ENCODE peak calls at places on chromosomes 16 and 17, in four cellular contexts. R, S, U and N are unnamed samples. For H3K9me3 and H3K4me1, the result is how much of the 10 kb centered on the place peaks cover.

GRCh38 chr17:41617698-41618097 is 5.1 kb upstream of the KRT16 start:
- DNase-seq in R (no peak), S (peak), U (no peak), N (no peak)

GRCh38 chr16:10980811-10981210 is 36.4 kb downstream of the CLEC16A start:
- DNase-seq in R (no peak), S (no peak), U (no peak), N (peak)

GRCh38 chr17:15444805-15445204 is 22.6 kb downstream of the CDRT4 start:
- DNase-seq in R (no peak), S (no peak), U (no peak), N (peak)

GRCh38 chr16:67530013-67530939 is 1.6 kb downstream of the RIPOR1 start:
- DNase-seq in R (peak), S (peak), U (peak), N (peak)

GRCh38 chr17:72600934-72601333 is 480.1 kb downstream of the SOX9 start:
- DNase-seq in R (no peak), S (no peak), U (no peak), N (no peak)

GRCh38 chr16:84502581-84502980 is 1.9 kb downstream of the MEAK7 start:
- DNase-seq in R (no peak), S (peak), U (no peak), N (no peak)

GRCh38 chr17:27319536-27320221 is 25.8 kb downstream of the WSB1 start:
- DNase-seq in R (peak), S (peak), U (peak), N (peak)

GRCh38 chr16:78660795-78661194 is 561.3 kb downstream of the WWOX start:
- DNase-seq in R (no peak), S (no peak), U (no peak), N (no peak)

GRCh38 chr17:12078791-12079190 is 58.1 kb downstream of the MAP2K4 start:
- DNase-seq in R (peak), S (no peak), U (no peak), N (peak)

GRCh38 chr17:64399767-64400156 is 9.1 kb upstream of the PECAM1 start:
- DNase-seq in R (no peak), S (no peak), U (no peak), N (no peak)

DNA sequence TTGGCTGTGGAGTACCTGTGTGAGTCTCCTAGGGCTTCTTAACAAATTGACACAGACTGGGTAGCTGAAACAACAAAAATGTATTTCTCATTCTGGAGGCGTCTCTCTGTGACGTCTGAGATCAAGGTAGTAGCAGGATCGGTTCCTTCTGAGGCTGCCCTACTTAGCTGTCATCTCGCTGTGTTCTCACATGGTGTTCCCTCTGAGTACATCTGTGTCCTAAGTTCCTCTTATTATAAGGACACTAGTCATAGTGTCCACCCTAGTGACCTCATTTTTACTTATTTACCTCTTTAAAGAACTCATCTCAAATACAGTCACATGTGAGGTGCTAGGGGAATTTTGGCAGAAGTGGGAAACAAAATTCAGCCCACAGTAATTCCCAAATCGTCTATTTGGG is 529.1 kb downstream of the NPIPA7 start:
- DNase-seq in R (no peak), S (no peak), U (no peak), N (no peak)
- H3K9me3 ChIP-seq in R (under half), S (under half), U (under half), N (under half)

DNA sequence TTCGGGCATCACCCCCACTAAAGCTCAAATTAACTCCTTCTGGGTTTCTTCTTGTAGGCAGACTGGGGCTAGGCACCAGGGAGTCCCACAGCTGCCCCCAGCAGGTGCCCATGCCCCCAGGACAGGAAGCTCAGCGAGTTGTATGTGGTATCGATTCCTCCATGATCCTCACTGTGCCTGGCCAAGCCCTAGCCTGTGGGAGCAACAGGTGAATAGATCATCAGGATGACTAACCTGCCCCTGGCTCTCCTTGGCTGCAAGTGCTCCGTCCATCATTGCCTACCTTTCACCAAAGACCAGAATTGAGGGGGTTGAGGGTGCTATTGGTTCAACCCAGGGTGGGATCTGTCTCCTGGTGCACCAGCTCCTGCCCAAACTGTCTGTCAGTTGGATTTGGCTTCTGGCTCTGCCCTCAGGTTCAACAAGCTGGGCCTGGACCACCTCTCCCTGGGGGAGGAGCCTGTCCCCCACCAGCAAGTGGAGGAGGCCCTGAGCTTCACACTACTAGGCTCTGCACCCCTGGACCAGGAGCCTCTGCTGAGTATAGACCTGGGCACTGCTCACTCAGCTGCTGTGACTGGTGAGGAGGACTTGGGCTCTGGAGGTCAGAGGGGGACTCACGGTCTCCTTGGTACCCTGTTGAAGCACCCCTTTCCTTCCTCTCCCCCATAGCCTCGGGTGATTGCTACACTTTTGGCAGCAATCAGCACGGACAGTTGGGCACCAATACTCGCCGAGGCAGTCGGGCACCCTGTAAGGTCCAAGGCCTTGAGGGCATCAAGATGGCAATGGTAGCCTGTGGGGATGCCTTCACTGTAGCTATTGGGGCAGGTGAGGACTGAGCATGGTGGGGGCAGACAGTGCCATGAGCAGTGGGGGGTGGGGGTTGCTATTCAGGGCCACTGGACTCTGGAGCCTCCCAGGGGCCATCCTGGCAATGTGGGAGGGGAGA is 3.1 kb upstream of the TRAF4 start:
- DNase-seq in R (no peak), S (no peak), U (no peak), N (no peak)
- H3K4me1 ChIP-seq in R (under half), S (under half), U (under half), N (under half)

DNA sequence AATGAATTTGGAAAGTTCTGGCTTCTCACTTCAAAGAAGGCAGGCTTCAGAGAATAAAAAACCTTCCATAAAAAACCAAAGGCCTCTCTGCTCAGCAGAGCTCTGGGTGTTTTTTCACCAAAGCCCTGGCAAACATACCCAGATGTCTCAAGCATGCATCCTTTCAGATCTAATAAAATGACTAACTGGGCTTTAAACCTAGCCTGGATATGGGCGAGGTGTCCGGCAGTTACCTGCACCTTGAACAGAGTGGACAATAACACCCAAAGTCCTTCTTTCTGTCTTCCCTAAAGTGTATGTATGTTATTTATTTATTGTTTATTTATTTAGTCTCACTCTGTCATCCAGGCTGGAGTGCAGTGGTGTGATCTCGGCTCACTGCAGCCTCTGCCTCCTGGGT is 469.3 kb downstream of the XYLT1 start:
- DNase-seq in R (no peak), S (no peak), U (no peak), N (no peak)
- H3K4me3 ChIP-seq in R (no peak), S (no peak), U (no peak), N (no peak)

DNA sequence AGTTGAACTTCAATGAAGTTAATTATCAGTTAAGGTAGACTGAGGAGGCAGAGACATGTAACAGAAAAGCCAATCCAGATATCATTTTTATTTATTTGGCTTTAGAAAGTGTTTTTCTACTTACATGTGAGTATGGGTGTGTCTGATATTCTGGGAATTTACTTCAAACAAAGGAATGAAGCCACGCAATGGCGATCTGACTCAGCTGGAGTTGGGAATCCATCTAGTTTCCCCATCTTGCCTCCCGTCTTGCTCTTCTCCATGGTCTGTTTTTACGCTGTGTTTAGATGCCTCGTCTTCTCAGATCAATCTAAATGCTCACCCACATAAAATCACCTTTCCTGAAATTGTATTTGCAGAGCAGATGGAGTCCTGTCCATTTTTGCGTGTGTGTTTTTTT is 1.7 kb upstream of the KCNJ16 start:
- DNase-seq in R (no peak), S (no peak), U (no peak), N (no peak)
- H3K9me3 ChIP-seq in R (under half), S (under half), U (under half), N (under half)

DNA sequence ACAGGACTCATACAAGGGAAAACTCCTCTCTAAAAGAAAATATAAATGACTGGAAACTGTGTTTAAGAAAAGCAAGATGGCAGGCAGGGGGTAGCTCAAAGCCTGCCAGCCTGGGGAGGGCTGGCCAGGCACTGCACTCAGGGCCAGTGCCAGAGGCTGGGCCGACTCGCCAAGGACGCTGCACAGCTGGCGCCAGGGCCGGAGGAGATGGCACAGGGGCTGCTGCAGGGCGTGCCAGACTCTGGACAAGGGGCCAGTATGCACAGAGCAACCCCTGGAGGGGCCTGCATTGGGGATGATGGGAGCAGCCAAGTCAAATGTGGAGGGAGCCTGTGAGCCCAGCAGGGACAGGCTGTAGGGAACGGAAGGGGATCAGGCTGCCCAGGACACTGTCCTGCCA is 4.0 kb downstream of the PKMYT1 start:
- DNase-seq in R (no peak), S (no peak), U (no peak), N (no peak)
- H3K4me1 ChIP-seq in R (under half), S (under half), U (under half), N (under half)

GRCh38 chr17:82127704-82128103 is 29.7 kb upstream of the FASN start:
- DNase-seq in R (no peak), S (no peak), U (no peak), N (peak)
- H3K4me3 ChIP-seq in R (no peak), S (no peak), U (no peak), N (peak)

DNA sequence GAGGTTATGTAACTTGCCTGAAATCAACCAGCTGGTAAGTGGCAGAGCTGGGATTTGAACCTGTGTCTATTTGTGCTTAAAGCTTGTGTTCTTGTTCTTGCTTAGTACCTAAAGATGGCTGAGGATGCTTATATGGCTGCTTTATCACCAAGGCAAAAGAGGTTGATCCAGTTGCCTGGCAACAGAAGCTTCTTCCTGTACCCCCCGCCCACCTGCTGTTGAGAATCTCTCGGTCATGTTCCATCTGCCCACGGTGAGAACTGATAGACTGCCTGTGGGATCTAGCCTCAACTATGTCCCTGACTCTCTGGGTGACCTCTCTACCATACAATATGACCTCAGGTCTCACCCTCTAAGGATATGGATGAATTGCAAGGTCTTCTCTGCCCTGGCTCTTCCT is 60.7 kb downstream of the ABCC6 start:
- DNase-seq in R (no peak), S (peak), U (no peak), N (no peak)
- H3K9me3 ChIP-seq in R (under half), S (under half), U (under half), N (under half)

DNA sequence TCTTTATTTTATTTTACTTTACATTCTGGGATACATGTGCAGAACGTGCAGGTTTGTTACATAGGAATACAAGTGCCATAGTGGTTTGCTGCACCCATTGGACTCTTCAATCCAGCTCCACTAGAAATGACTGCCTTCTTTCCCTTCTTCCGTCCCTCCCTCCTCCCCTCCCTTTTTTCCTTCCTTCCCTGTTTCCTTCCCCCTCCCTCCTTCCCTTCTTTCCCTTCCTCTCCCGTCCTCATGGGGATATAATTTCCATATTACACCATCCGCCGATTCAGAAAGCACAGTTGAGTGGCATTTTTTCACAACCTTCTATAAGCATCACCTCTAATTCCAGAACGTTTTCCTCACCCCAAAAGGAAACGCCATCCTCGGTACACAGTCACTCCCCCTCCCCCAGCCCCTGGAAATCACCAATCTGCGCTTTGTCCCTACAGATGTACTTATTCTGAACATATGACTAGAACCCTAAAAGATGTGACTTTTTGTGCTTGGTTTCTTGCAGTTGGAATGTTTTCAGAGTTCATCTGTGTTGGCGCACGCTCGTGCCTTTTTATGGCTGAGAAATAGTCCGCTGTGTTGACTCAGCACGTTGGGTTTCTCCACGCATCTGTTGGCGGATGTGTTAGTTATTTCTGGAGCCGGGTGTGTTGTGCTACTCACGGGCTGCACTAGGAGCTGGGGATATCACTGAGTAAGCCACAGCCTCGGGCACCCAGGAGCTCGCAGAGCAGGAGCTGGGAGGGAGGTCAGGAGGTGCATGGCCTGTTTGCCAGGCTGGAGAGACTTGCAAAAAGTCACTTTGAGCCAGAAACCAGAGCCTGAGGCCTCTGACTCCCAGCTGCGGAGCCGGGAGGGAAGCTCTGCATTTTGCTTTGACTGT is 336.4 kb downstream of the SEC14L1 start:
- DNase-seq in R (peak), S (peak), U (no peak), N (no peak)
- H3K4me1 ChIP-seq in R (half or more), S (half or more), U (under half), N (under half)

GRCh38 chr16:1333149-1333812 is at the start of gene BAIAP3:
- DNase-seq in R (no peak), S (no peak), U (no peak), N (no peak)

GRCh38 chr16:1334739-1335138 is 1.3 kb downstream of the BAIAP3 start:
- DNase-seq in R (no peak), S (no peak), U (no peak), N (no peak)

GRCh38 chr16:1335211-1335971 is 1.9 kb downstream of the BAIAP3 start:
- DNase-seq in R (no peak), S (no peak), U (no peak), N (no peak)

GRCh38 chr16:1332618-1333148 is 762 bp upstream of the BAIAP3 start:
- DNase-seq in R (no peak), S (no peak), U (no peak), N (no peak)

GRCh38 chr16:1333854-1334719 is 642 bp downstream of the BAIAP3 start:
- DNase-seq in R (no peak), S (no peak), U (no peak), N (no peak)
- H3K4me3 ChIP-seq in R (no peak), S (peak), U (peak), N (no peak)

GRCh38 chr16:3295209-3295608 is 10.0 kb downstream of the TIGD7 start:
- DNase-seq in R (no peak), S (no peak), U (no peak), N (no peak)

GRCh38 chr16:3292604-3293003 is 9.3 kb downstream of the ZNF263 start:
- DNase-seq in R (no peak), S (no peak), U (no peak), N (no peak)

GRCh38 chr16:3289998-3290673 is 6.8 kb downstream of the ZNF263 start:
- DNase-seq in R (no peak), S (no peak), U (no peak), N (no peak)

DNA sequence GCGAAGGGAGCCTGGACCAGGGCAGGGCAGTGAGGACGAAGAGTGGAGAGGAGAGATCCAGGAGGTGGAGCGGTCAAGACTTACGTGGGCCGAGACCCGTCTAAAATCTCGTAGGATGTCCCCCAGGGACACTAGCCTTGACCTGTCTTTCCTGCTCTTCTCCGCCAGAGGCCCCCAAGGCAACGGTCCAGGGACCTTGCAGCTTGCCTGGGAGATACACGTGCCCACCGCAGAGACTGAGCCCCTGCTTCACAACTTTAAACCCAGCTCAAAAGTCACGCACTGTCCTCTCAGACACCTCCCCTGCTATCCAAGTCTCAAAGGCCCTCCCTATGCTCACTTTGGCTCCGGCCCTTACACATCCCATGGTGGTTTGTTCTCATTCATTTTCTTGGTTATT is 9.4 kb downstream of the TIGD7 start:
- DNase-seq in R (no peak), S (no peak), U (no peak), N (no peak)
- H3K9me3 ChIP-seq in R (under half), S (half or more), U (under half), N (under half)